ENCODE peak calls at places on chromosomes 7 and 10, in eight cellular contexts. One of them, this sample, is unnamed.

GRCh38 chr7:142420554-142421362 is 162.9 kb upstream of the PRSS58 start:
- DNase-seq in activated T-helper 1 cell treated with anti-CD3 and anti-CD28 coated beads, Interleukin-2, amount 50 U/mL, for 16 hours: no peak
- DNase-seq in endodermal cell: peak
- DNase-seq in RKO: no peak
- DNase-seq in NCI-H1092: no peak
- DNase-seq in tibial artery: no peak
- DNase-seq in RWPE1: no peak
- DNase-seq in GM12865: no peak
- DNase-seq in this sample: peak

GRCh38 chr7:4468320-4469102 is 213.6 kb upstream of the FOXK1 start:
- DNase-seq in activated T-helper 1 cell treated with anti-CD3 and anti-CD28 coated beads, Interleukin-2, amount 50 U/mL, for 16 hours: no peak
- DNase-seq in endodermal cell: no peak
- DNase-seq in RKO: peak
- DNase-seq in NCI-H1092: no peak
- DNase-seq in tibial artery: no peak
- DNase-seq in RWPE1: no peak
- DNase-seq in GM12865: no peak
- DNase-seq in this sample: no peak

GRCh38 chr7:21939858-21940322 is 5.8 kb downstream of the CDCA7L start:
- DNase-seq in activated T-helper 1 cell treated with anti-CD3 and anti-CD28 coated beads, Interleukin-2, amount 50 U/mL, for 16 hours: no peak
- DNase-seq in endodermal cell: no peak
- DNase-seq in RKO: no peak
- DNase-seq in NCI-H1092: no peak
- DNase-seq in tibial artery: no peak
- DNase-seq in RWPE1: no peak
- DNase-seq in GM12865: no peak
- DNase-seq in this sample: no peak

GRCh38 chr10:35422236-35422635 is 85.9 kb downstream of the CCNY start:
- DNase-seq in activated T-helper 1 cell treated with anti-CD3 and anti-CD28 coated beads, Interleukin-2, amount 50 U/mL, for 16 hours: no peak
- DNase-seq in endodermal cell: no peak
- DNase-seq in RKO: peak
- DNase-seq in NCI-H1092: no peak
- DNase-seq in tibial artery: no peak
- DNase-seq in RWPE1: no peak
- DNase-seq in GM12865: no peak
- DNase-seq in this sample: peak

GRCh38 chr7:125423444-125424155 is 494.0 kb upstream of the POT1 start:
- DNase-seq in activated T-helper 1 cell treated with anti-CD3 and anti-CD28 coated beads, Interleukin-2, amount 50 U/mL, for 16 hours: no peak
- DNase-seq in endodermal cell: no peak
- DNase-seq in RKO: peak
- DNase-seq in NCI-H1092: no peak
- DNase-seq in tibial artery: no peak
- DNase-seq in RWPE1: peak
- DNase-seq in GM12865: no peak
- DNase-seq in this sample: peak

GRCh38 chr7:51324206-51324884 is 7.7 kb upstream of the COBL start:
- DNase-seq in activated T-helper 1 cell treated with anti-CD3 and anti-CD28 coated beads, Interleukin-2, amount 50 U/mL, for 16 hours: no peak
- DNase-seq in endodermal cell: peak
- DNase-seq in RKO: no peak
- DNase-seq in NCI-H1092: no peak
- DNase-seq in tibial artery: no peak
- DNase-seq in RWPE1: peak
- DNase-seq in GM12865: no peak
- DNase-seq in this sample: no peak

GRCh38 chr10:129939416-129940275 is 24.4 kb downstream of the EBF3 start:
- DNase-seq in activated T-helper 1 cell treated with anti-CD3 and anti-CD28 coated beads, Interleukin-2, amount 50 U/mL, for 16 hours: no peak
- DNase-seq in endodermal cell: no peak
- DNase-seq in RKO: no peak
- DNase-seq in NCI-H1092: no peak
- DNase-seq in tibial artery: no peak
- DNase-seq in RWPE1: no peak
- DNase-seq in GM12865: no peak
- DNase-seq in this sample: no peak

GRCh38 chr7:3117488-3118228 is 74.0 kb upstream of the CARD11 start:
- DNase-seq in activated T-helper 1 cell treated with anti-CD3 and anti-CD28 coated beads, Interleukin-2, amount 50 U/mL, for 16 hours: no peak
- DNase-seq in endodermal cell: no peak
- DNase-seq in RKO: no peak
- DNase-seq in NCI-H1092: no peak
- DNase-seq in tibial artery: no peak
- DNase-seq in RWPE1: no peak
- DNase-seq in GM12865: no peak
- DNase-seq in this sample: no peak

GRCh38 chr10:128727114-128727513 is 600.9 kb upstream of the MKI67 start:
- DNase-seq in activated T-helper 1 cell treated with anti-CD3 and anti-CD28 coated beads, Interleukin-2, amount 50 U/mL, for 16 hours: no peak
- DNase-seq in endodermal cell: no peak
- DNase-seq in RKO: no peak
- DNase-seq in NCI-H1092: no peak
- DNase-seq in tibial artery: no peak
- DNase-seq in RWPE1: no peak
- DNase-seq in GM12865: no peak
- DNase-seq in this sample: no peak

GRCh38 chr7:146000882-146001281 is 115.7 kb upstream of the CNTNAP2 start:
- DNase-seq in activated T-helper 1 cell treated with anti-CD3 and anti-CD28 coated beads, Interleukin-2, amount 50 U/mL, for 16 hours: no peak
- DNase-seq in endodermal cell: no peak
- DNase-seq in RKO: no peak
- DNase-seq in NCI-H1092: no peak
- DNase-seq in tibial artery: no peak
- DNase-seq in RWPE1: no peak
- DNase-seq in GM12865: no peak
- DNase-seq in this sample: no peak

GRCh38 chr7:142357953-142358520 is 100.2 kb upstream of the PRSS58 start:
- DNase-seq in activated T-helper 1 cell treated with anti-CD3 and anti-CD28 coated beads, Interleukin-2, amount 50 U/mL, for 16 hours: no peak
- DNase-seq in endodermal cell: peak
- DNase-seq in RKO: peak
- DNase-seq in NCI-H1092: peak
- DNase-seq in tibial artery: no peak
- DNase-seq in RWPE1: peak
- DNase-seq in GM12865: peak
- DNase-seq in this sample: peak

GRCh38 chr7:155652156-155653124 is 8.0 kb downstream of the RBM33 start:
- DNase-seq in activated T-helper 1 cell treated with anti-CD3 and anti-CD28 coated beads, Interleukin-2, amount 50 U/mL, for 16 hours: no peak
- DNase-seq in endodermal cell: no peak
- DNase-seq in RKO: no peak
- DNase-seq in NCI-H1092: no peak
- DNase-seq in tibial artery: no peak
- DNase-seq in RWPE1: no peak
- DNase-seq in GM12865: no peak
- DNase-seq in this sample: peak

GRCh38 chr7:19404912-19405329 is 259.7 kb upstream of the FERD3L start:
- DNase-seq in activated T-helper 1 cell treated with anti-CD3 and anti-CD28 coated beads, Interleukin-2, amount 50 U/mL, for 16 hours: no peak
- DNase-seq in endodermal cell: peak
- DNase-seq in RKO: peak
- DNase-seq in NCI-H1092: no peak
- DNase-seq in tibial artery: no peak
- DNase-seq in RWPE1: peak
- DNase-seq in GM12865: no peak
- DNase-seq in this sample: peak

GRCh38 chr10:72124984-72125383 is 36.6 kb upstream of the SPOCK2 start:
- DNase-seq in activated T-helper 1 cell treated with anti-CD3 and anti-CD28 coated beads, Interleukin-2, amount 50 U/mL, for 16 hours: no peak
- DNase-seq in endodermal cell: no peak
- DNase-seq in RKO: no peak
- DNase-seq in NCI-H1092: no peak
- DNase-seq in tibial artery: no peak
- DNase-seq in RWPE1: no peak
- DNase-seq in GM12865: no peak
- DNase-seq in this sample: no peak

GRCh38 chr7:83749495-83749894 is 100.6 kb upstream of the SEMA3E start:
- DNase-seq in activated T-helper 1 cell treated with anti-CD3 and anti-CD28 coated beads, Interleukin-2, amount 50 U/mL, for 16 hours: no peak
- DNase-seq in endodermal cell: no peak
- DNase-seq in RKO: no peak
- DNase-seq in NCI-H1092: no peak
- DNase-seq in tibial artery: no peak
- DNase-seq in RWPE1: no peak
- DNase-seq in GM12865: no peak
- DNase-seq in this sample: no peak

GRCh38 chr10:93071674-93072224 is 1.9 kb upstream of the CYP26A1 start:
- DNase-seq in activated T-helper 1 cell treated with anti-CD3 and anti-CD28 coated beads, Interleukin-2, amount 50 U/mL, for 16 hours: no peak
- DNase-seq in endodermal cell: peak
- DNase-seq in RKO: no peak
- DNase-seq in NCI-H1092: no peak
- DNase-seq in tibial artery: no peak
- DNase-seq in RWPE1: no peak
- DNase-seq in GM12865: no peak
- DNase-seq in this sample: no peak

GRCh38 chr7:128726673-128727072 is 12.5 kb upstream of the CALU start:
- DNase-seq in activated T-helper 1 cell treated with anti-CD3 and anti-CD28 coated beads, Interleukin-2, amount 50 U/mL, for 16 hours: no peak
- DNase-seq in endodermal cell: no peak
- DNase-seq in RKO: no peak
- DNase-seq in NCI-H1092: no peak
- DNase-seq in tibial artery: no peak
- DNase-seq in RWPE1: no peak
- DNase-seq in GM12865: no peak
- DNase-seq in this sample: no peak

GRCh38 chr7:33701189-33701740 is 204.1 kb upstream of the BMPER start:
- DNase-seq in activated T-helper 1 cell treated with anti-CD3 and anti-CD28 coated beads, Interleukin-2, amount 50 U/mL, for 16 hours: no peak
- DNase-seq in endodermal cell: peak
- DNase-seq in RKO: no peak
- DNase-seq in NCI-H1092: no peak
- DNase-seq in tibial artery: no peak
- DNase-seq in RWPE1: no peak
- DNase-seq in GM12865: no peak
- DNase-seq in this sample: no peak

GRCh38 chr7:131354390-131354789 is 26.7 kb downstream of the MKLN1 start:
- DNase-seq in activated T-helper 1 cell treated with anti-CD3 and anti-CD28 coated beads, Interleukin-2, amount 50 U/mL, for 16 hours: no peak
- DNase-seq in endodermal cell: no peak
- DNase-seq in RKO: no peak
- DNase-seq in NCI-H1092: no peak
- DNase-seq in tibial artery: no peak
- DNase-seq in RWPE1: no peak
- DNase-seq in GM12865: no peak
- DNase-seq in this sample: peak

GRCh38 chr10:11533328-11533781 is 78.1 kb downstream of the USP6NL start:
- DNase-seq in activated T-helper 1 cell treated with anti-CD3 and anti-CD28 coated beads, Interleukin-2, amount 50 U/mL, for 16 hours: no peak
- DNase-seq in endodermal cell: peak
- DNase-seq in RKO: peak
- DNase-seq in NCI-H1092: no peak
- DNase-seq in tibial artery: no peak
- DNase-seq in RWPE1: no peak
- DNase-seq in GM12865: peak
- DNase-seq in this sample: peak